ENCODE peak calls at places on chromosomes 5 and 9, in four cellular contexts. P is HepG2, M is A549, L is K562. J is an unnamed sample.

GRCh38 chr5:79806741-79807140 is 117.1 kb downstream of the CMYA5 start:
- DNase-seq in M (no peak), P (no peak), L (peak), J (no peak)

GRCh38 chr5:53246042-53246836 is 136.7 kb upstream of the MOCS2 start:
- DNase-seq in M (no peak), P (no peak), L (peak), J (no peak)

GRCh38 chr5:65482280-65482726 is 583 bp upstream of the ADAMTS6 start:
- DNase-seq in L (no peak), M (no peak), P (no peak), J (no peak)

GRCh38 chr9:12774861-12775367 is at the start of gene LURAP1L:
- DNase-seq in P (peak), M (peak), L (peak), J (no peak)

GRCh38 chr5:133942589-133943474 is 25.6 kb downstream of the C5orf15 start:
- DNase-seq in P (no peak), M (no peak), L (no peak), J (no peak)

GRCh38 chr5:139061856-139062255 is 136.3 kb downstream of the SIL1 start:
- DNase-seq in L (no peak), P (no peak), M (no peak), J (no peak)

GRCh38 chr5:132098151-132098594 is 24.6 kb downstream of the CSF2 start:
- DNase-seq in P (no peak), L (peak), M (no peak), J (peak)

GRCh38 chr5:74386571-74387334 is 253.8 kb downstream of the ENC1 start:
- DNase-seq in L (no peak), P (no peak), M (no peak), J (no peak)

GRCh38 chr5:71013575-71013974 is 11.6 kb downstream of the NAIP start:
- DNase-seq in P (no peak), L (peak), M (peak), J (no peak)

GRCh38 chr5:174343826-174344225 is 298.3 kb downstream of the NSG2 start:
- DNase-seq in L (no peak), M (no peak), P (no peak), J (no peak)

GRCh38 chr9:114805670-114806551 is at the start of gene TNFSF15:
- DNase-seq in L (no peak), P (peak), M (peak), J (peak)

GRCh38 chr9:87393706-87394255 is 103.9 kb upstream of the DAPK1 start:
- DNase-seq in P (no peak), M (no peak), L (no peak), J (no peak)

GRCh38 chr9:119955276-119955675 is 586.0 kb upstream of the BRINP1 start:
- DNase-seq in P (no peak), M (no peak), L (no peak), J (no peak)

GRCh38 chr5:35478856-35479682 is 138.6 kb upstream of the SPEF2 start:
- DNase-seq in M (no peak), P (peak), L (no peak), J (no peak)

GRCh38 chr5:69250593-69250992 is 15.9 kb downstream of the CDK7 start:
- DNase-seq in M (no peak), L (peak), P (no peak), J (no peak)

GRCh38 chr9:115694991-115695390 is 458.6 kb upstream of the PAPPA start:
- DNase-seq in M (no peak), P (no peak), L (no peak), J (no peak)

GRCh38 chr9:94771096-94771495 is 44.6 kb downstream of the AOPEP start:
- DNase-seq in P (no peak), L (no peak), M (no peak), J (no peak)

GRCh38 chr5:11903614-11904269 is 504 bp downstream of the CTNND2 start:
- DNase-seq in P (no peak), L (no peak), M (peak), J (no peak)

GRCh38 chr5:141634162-141634561 is 2.5 kb downstream of the HDAC3 start:
- DNase-seq in M (no peak), P (no peak), L (peak), J (peak)
- TF ChIP-seq POLR2AphosphoS2 in M (no peak), P (no peak), L (no peak), J (no peak)

DNA sequence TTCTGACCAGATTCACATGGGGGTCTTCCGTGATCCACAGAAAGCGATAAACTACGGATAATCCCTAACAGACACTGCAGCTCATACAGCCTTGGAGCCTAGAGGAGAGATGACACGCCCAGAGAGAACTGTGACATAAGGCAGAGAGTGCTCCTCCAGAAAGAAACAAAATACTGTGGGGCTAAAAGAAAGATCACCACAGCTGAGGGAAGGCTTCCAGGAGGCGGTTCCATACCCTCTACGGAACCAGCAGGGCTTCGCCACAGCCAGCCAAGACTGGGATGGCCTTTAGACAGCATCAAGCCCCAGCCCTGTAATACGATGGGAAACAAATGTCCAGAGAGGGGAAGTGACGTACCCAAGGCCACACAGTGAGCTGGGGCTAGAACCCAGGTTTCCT is 19.3 kb downstream of the GPX3 start:
- DNase-seq in M (no peak), L (no peak), P (no peak), J (no peak)
- TF ChIP-seq POLR2AphosphoS2 in M (no peak), L (no peak), P (no peak), J (no peak)

GRCh38 chr5:83270311-83270710 is 193.0 kb downstream of the XRCC4 start:
- DNase-seq in M (no peak), P (no peak), L (no peak), J (no peak)
- TF ChIP-seq POLR2AphosphoS2 in M (no peak), P (no peak), L (no peak), J (no peak)

DNA sequence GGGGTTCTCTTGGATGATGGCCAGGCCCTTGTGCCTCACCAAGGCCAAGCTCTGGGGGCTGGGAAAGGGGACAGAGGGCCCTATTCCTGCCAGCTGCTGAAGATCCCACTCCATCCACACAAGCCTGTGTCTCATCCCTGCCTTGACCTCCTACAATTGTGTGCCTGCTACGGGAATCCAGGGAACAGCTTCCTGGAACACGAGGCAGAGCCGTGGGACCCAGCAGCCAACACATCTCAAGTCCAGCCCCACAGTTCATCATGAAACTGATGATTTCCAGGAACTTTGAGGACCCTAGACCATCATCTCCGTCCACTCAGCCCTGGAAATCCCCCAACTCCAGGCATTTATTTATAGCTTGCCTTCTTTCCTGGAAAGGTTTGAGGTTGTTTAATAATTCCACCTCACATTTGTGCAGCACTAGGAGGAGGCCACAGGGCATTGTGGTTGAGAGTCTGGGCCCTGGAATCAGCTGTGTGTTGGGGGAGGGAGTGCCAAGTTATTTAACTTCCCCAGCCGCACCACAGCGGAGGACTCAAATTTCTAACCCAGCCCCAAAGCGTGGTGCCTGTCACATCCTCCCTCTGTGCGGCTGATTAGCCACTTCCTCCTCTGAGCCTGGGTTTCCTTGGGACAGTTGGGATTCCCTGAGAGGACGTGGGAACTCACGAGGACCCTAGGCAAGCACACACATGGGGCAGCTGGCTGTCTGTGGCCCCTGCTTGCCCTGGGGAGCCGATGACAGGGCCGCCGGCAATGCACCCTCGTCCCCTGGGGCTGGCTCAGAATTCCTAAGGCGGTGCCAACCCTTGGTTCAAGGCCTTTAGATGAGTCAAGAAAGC is 58.2 kb upstream of the GGTA1 start:
- DNase-seq in P (no peak), L (peak), M (peak), J (peak)
- TF ChIP-seq POLR2AphosphoS2 in P (no peak), L (no peak), M (no peak), J (no peak)

GRCh38 chr5:1661311-1661710 is 137.6 kb upstream of the LPCAT1 start:
- DNase-seq in M (no peak), L (no peak), P (no peak), J (no peak)

GRCh38 chr5:1661831-1662558 is 137.6 kb downstream of the MRPL36 start:
- DNase-seq in L (no peak), M (no peak), P (no peak), J (no peak)

GRCh38 chr5:1659100-1660036 is 135.6 kb upstream of the LPCAT1 start:
- DNase-seq in P (no peak), L (no peak), M (no peak), J (no peak)

GRCh38 chr5:1660037-1660400 is 136.3 kb upstream of the LPCAT1 start:
- DNase-seq in M (no peak), P (no peak), L (no peak), J (no peak)

GRCh38 chr5:1660511-1660910 is 136.8 kb upstream of the LPCAT1 start:
- DNase-seq in M (no peak), P (no peak), L (no peak), J (no peak)
- TF ChIP-seq POLR2AphosphoS2 in M (no peak), P (no peak), L (no peak), J (no peak)

DNA sequence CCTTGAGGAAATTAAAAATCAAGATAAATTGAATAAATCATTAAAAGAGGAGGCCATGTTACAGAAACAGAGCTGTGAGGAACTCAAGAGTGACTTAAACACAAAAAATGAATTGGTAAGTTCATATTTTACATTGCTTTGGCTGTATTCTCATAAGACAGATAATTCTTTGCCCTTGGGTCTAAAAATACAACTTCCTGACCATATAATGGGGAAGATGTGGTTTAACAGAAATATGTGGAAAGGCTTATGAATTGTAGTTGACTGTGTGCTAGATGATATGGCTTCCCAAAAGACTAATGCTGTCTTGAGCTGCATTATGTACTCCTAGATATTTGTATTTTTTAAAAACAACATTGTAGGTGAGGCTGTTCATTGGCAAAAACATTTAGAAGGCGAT is 33.1 kb downstream of the CNTRL start:
- DNase-seq in M (no peak), P (no peak), L (no peak), J (no peak)
- TF ChIP-seq POLR2AphosphoS2 in M (no peak), P (no peak), L (no peak), J (no peak)

DNA sequence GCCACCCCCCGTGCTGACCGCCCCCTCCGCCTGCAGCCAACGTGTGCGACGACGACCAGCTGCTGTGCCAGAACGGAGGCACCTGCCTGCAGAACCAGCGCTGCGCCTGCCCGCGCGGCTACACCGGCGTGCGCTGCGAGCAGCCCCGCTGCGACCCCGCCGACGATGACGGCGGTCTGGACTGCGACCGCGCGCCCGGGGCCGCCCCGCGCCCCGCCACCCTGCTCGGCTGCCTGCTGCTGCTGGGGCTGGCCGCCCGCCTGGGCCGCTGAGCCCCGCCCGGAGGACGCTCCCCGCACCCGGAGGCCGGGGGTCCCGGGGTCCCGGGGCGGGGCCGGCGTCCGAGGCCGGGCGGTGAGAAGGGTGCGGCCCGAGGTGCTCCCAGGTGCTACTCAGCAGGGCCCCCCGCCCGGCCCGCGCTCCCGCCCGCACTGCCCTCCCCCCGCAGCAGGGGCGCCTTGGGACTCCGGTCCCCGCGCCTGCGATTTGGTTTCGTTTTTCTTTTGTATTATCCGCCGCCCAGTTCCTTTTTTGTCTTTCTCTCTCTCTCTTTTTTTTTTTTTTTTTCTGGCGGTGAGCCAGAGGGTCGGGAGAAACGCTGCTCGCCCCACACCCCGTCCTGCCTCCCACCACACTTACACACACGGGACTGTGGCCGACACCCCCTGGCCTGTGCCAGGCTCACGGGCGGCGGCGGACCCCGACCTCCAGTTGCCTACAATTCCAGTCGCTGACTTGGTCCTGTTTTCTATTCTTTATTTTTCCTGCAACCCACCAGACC is 80.2 kb downstream of the NTNG2 start:
- DNase-seq in P (no peak), L (no peak), M (no peak), J (no peak)
- TF ChIP-seq POLR2AphosphoS2 in P (no peak), L (no peak), M (no peak), J (no peak)

GRCh38 chr5:95609711-95610110 is 10.2 kb upstream of the GPR150 start:
- DNase-seq in M (no peak), L (no peak), P (no peak), J (no peak)

GRCh38 chr5:95611396-95611795 is 8.5 kb upstream of the GPR150 start:
- DNase-seq in P (no peak), M (no peak), L (no peak), J (no peak)

GRCh38 chr5:95613514-95613913 is 6.4 kb upstream of the GPR150 start:
- DNase-seq in P (no peak), M (no peak), L (no peak), J (no peak)

GRCh38 chr5:95606419-95606818 is 13.5 kb upstream of the GPR150 start:
- DNase-seq in P (no peak), M (no peak), L (no peak), J (no peak)

GRCh38 chr5:95610546-95610945 is 9.3 kb upstream of the GPR150 start:
- DNase-seq in L (no peak), P (no peak), M (no peak), J (no peak)
- TF ChIP-seq POLR2AphosphoS2 in L (no peak), P (no peak), M (no peak), J (no peak)